ENCODE peak calls at places on chromosomes 11 and 22, in four cellular contexts. V is hepatocyte; P is left ventricle myocardium inferior; F is CD8-positive, alpha-beta T cell. W is an unnamed sample.

GRCh38 chr11:118142809-118143208 is 9.8 kb downstream of the SCN4B start:
- DNase-seq in F (no peak), V (peak; percentile 33), P (no peak), W (no peak)

GRCh38 chr11:6746086-6746618 is 25.6 kb downstream of the OR2AG2 start:
- DNase-seq in F (peak; percentile 35), V (no peak), P (no peak), W (no peak)

GRCh38 chr11:33779849-33780528 is 5.7 kb upstream of the FBXO3 start:
- DNase-seq in V (peak; percentile 46), P (no peak), F (no peak), W (peak; percentile 88)

GRCh38 chr22:25193548-25193947 is 6.1 kb upstream of the CRYBB3 start:
- DNase-seq in P (no peak), F (no peak), V (peak; percentile 29), W (no peak)

GRCh38 chr11:73404048-73404447 is 27.8 kb downstream of the RELT start:
- DNase-seq in F (no peak), V (peak; percentile 74), P (peak; percentile 76), W (peak; percentile 59)

GRCh38 chr11:107468596-107468995 is 11.0 kb upstream of the CWF19L2 start:
- DNase-seq in V (peak; percentile 23), P (no peak), F (no peak), W (peak; percentile 5)

GRCh38 chr11:2534957-2535672 is 90.3 kb downstream of the KCNQ1 start:
- DNase-seq in P (peak; percentile 11), V (no peak), F (no peak), W (no peak)

GRCh38 chr11:8026982-8027381 is 39.8 kb downstream of the EIF3F start:
- DNase-seq in V (no peak), P (no peak), F (no peak), W (no peak)

GRCh38 chr22:37504964-37505363 is 14.3 kb downstream of the CARD10 start:
- DNase-seq in V (no peak), P (no peak), F (no peak), W (no peak)

GRCh38 chr11:125141686-125142535 is 22.6 kb upstream of the PKNOX2 start:
- DNase-seq in V (peak; percentile 54), P (peak; percentile 28), F (peak; percentile 51), W (peak; percentile 27)

GRCh38 chr22:36088292-36088691 is 59.7 kb upstream of the RBFOX2 start:
- DNase-seq in V (no peak), F (no peak), P (no peak), W (no peak)

GRCh38 chr11:16365456-16366355 is 9.4 kb upstream of the SOX6 start:
- DNase-seq in F (no peak), V (no peak), P (no peak), W (no peak)

GRCh38 chr22:33050614-33051230 is 7.5 kb downstream of the SYN3 start:
- DNase-seq in V (no peak), P (no peak), F (no peak), W (no peak)

GRCh38 chr22:33051960-33052839 is 6.0 kb downstream of the SYN3 start:
- DNase-seq in F (no peak), V (no peak), P (no peak), W (no peak)

GRCh38 chr22:33056108-33056507 is 2.1 kb downstream of the SYN3 start:
- DNase-seq in P (no peak), V (no peak), F (no peak), W (no peak)

GRCh38 chr22:33054276-33054675 is 3.9 kb downstream of the SYN3 start:
- DNase-seq in P (no peak), V (no peak), F (no peak), W (no peak)

GRCh38 chr22:33053323-33053722 is 4.9 kb downstream of the SYN3 start:
- DNase-seq in V (no peak), P (no peak), F (no peak), W (no peak)
- H3K27me3 ChIP-seq in V (peaks cover 73% of the 10 kb centered on the region), P (peaks cover 89% of the 10 kb centered on the region), F (peaks cover 15% of the 10 kb centered on the region), W (peaks cover 27% of the 10 kb centered on the region)

DNA sequence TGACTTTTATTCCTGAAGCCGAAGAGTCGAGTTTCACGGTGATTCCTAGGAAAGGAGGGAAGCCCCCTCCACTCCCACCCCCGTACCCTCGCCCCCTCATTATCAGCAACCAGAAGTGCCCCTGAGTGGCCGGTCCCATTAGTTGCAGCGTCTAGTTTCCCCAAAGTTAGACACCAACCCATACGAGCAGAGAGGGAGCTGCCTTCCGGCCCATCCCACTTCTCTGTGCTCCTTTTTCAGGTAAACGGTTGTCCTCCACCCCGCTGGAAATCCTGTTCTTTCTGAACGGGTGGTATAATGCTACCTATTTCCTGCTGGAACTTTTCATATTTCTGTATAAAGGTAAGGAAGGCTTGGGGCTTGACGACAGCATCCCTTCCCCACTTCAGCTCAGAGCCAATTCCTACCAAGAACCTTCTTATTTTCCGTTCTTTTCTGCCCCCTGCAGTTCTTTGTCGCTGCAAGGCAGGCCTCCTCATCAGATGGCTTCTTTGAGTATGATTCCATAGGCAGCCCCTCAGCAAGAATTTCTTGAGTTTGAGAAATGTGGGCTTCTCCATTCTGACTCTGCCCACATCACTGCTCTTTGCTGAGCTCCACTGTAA is 706 bp downstream of the TMEM216 start:
- DNase-seq in F (peak; percentile 9), P (no peak), V (peak; percentile 48), W (no peak)
- TF ChIP-seq CTCF in F (peak; percentile 28), P (no peak), V (peak; percentile 36), W (peak; percentile 63)

DNA sequence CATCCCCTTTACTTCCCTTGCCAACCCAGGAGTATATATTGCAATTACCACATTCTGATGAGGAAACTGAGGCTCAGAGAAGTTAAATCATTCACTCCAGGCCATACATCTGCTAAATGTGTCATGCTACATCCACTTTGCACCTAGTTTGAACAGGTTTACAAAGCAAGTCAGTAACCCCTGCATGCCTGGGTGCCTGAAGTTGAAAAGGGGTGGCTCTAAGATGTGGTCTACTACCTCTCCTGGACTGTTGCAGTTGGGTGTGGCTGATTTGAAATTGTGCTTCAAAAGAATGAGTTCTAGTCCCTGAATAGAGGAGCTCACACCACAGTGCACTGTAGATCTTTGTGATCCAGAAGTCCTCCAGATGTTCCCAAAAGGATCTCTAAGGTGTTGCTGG is 23.7 kb downstream of the FLI1 start:
- DNase-seq in F (no peak), V (no peak), P (no peak), W (no peak)
- H3K4me3 ChIP-seq in F (peak overlapping the region; percentile 14), V (no peak overlapping the region), P (peak overlapping the region; percentile 37), W (no peak overlapping the region)

GRCh38 chr11:120146413-120147093 is 8.6 kb upstream of the TRIM29 start:
- DNase-seq in V (no peak), P (no peak), F (no peak), W (no peak)
- H3K27me3 ChIP-seq in V (peaks cover 6% of the 10 kb centered on the region), P (peaks cover 97% of the 10 kb centered on the region), F (peaks cover 5% of the 10 kb centered on the region), W (peaks cover 24% of the 10 kb centered on the region)

DNA sequence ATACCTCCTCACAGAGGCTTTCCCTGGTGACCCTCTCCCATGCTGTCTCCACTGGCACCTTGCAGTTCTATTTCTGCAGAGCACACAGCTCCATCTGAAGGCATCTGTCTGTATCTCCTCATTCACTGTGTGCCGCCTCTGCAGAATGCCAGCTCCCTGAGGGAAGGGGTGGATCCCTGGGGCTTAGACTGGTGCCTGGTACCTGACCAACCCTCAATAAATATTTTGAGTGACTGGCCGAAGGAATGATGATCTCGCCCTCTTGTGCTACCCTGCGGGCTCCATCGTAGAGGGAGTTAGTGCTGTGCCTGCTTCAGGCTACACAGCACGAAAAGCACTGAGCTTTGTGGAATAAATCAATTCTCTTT is 1.6 kb downstream of the CBX7 start:
- DNase-seq in P (no peak), V (peak; percentile 15), F (no peak), W (no peak)
- TF ChIP-seq CTCF in P (no peak), V (no peak), F (no peak), W (no peak)

GRCh38 chr22:31497148-31497938 is 1.0 kb downstream of the SFI1 start:
- DNase-seq in P (no peak), F (no peak), V (no peak), W (no peak)
- H3K4me3 ChIP-seq in P (peak overlapping the region; percentile 80), F (peak overlapping the region; percentile 83), V (peak overlapping the region; percentile 66), W (peak overlapping the region; percentile 85)

W was measured in brain microvascular endothelial cell.